ENCODE peak calls at places on chromosomes 3 and 15, in eight cellular contexts. U is adipocyte; E is Panc1; H is neuronal stem cell; O is left ventricle myocardium inferior; Q is right cardiac atrium; X is CD8-positive, alpha-beta memory T cell; P is colonic mucosa. R is an unnamed sample.

GRCh38 chr3:136546718-136547117 is 205.5 kb downstream of the STAG1 start:
- DNase-seq in U (no peak), E (no peak), H (no peak), O (no peak), Q (no peak), X (no peak), P (no peak), R (peak; percentile 8)

GRCh38 chr3:80688814-80689213 is 921.0 kb upstream of the ROBO1 start:
- DNase-seq in U (peak; percentile 69), E (no peak), H (no peak), O (no peak), Q (no peak), X (no peak), P (no peak), R (peak; percentile 19)

GRCh38 chr3:194247350-194247740 is 103.8 kb downstream of the CPN2 start:
- DNase-seq in U (no peak), E (no peak), H (no peak), O (no peak), Q (no peak), X (no peak), P (no peak), R (no peak)

GRCh38 chr3:54871867-54872266 is 56.0 kb downstream of the LRTM1 start:
- DNase-seq in U (no peak), E (no peak), H (no peak), O (no peak), Q (no peak), X (no peak), P (no peak), R (no peak)

GRCh38 chr3:151838574-151839312 is 24.8 kb downstream of the AADAC start:
- DNase-seq in U (peak; percentile 94), E (peak; percentile 33), H (peak; percentile 54), O (no peak), Q (peak; percentile 41), X (peak; percentile 9), P (peak; percentile 62), R (peak; percentile 93)

GRCh38 chr15:57570340-57570739 is 21.4 kb upstream of the MYZAP start:
- DNase-seq in U (no peak), E (no peak), H (no peak), O (no peak), Q (no peak), X (no peak), P (no peak), R (no peak)

GRCh38 chr3:150912501-150912900 is 7.3 kb upstream of the MINDY4B start:
- DNase-seq in U (no peak), E (no peak), H (no peak), O (no peak), Q (no peak), X (no peak), P (no peak), R (no peak)

GRCh38 chr15:69662668-69663000 is 210.0 kb downstream of the RPLP1 start:
- DNase-seq in U (no peak), E (no peak), H (no peak), O (no peak), Q (no peak), X (no peak), P (no peak), R (no peak)

GRCh38 chr3:139541898-139542288 is 2.4 kb upstream of the RBP1 start:
- DNase-seq in U (no peak), E (no peak), H (no peak), O (no peak), Q (no peak), X (no peak), P (no peak), R (no peak)

GRCh38 chr3:79766474-79767193 is 1.2 kb downstream of the ROBO1 start:
- DNase-seq in U (no peak), E (no peak), H (no peak), O (no peak), Q (peak; percentile 41), X (no peak), P (no peak), R (peak; percentile 13)

GRCh38 chr3:63331520-63331919 is 53.4 kb downstream of the SYNPR start:
- DNase-seq in U (no peak), E (no peak), H (no peak), O (no peak), Q (no peak), X (no peak), P (no peak), R (no peak)

GRCh38 chr3:190514163-190515153 is 573 bp downstream of the IL1RAP start:
- DNase-seq in U (peak; percentile 82), E (no peak), H (peak; percentile 40), O (peak; percentile 37), Q (peak; percentile 71), X (peak; percentile 24), P (peak; percentile 39), R (peak; percentile 73)

GRCh38 chr3:124780767-124781485 is 50.7 kb downstream of the UMPS start:
- DNase-seq in U (peak; percentile 46), E (no peak), H (no peak), O (peak; percentile 89), Q (peak; percentile 94), X (no peak), P (peak; percentile 40), R (peak; percentile 74)

GRCh38 chr15:100194955-100195354 is 146.8 kb downstream of the ADAMTS17 start:
- DNase-seq in U (no peak), E (no peak), H (no peak), O (no peak), Q (no peak), X (no peak), P (no peak), R (no peak)

GRCh38 chr15:55279746-55280351 is 9.8 kb downstream of the RAB27A start:
- DNase-seq in U (peak; percentile 82), E (no peak), H (no peak), O (no peak), Q (no peak), X (peak; percentile 54), P (no peak), R (peak; percentile 73)

GRCh38 chr3:17052348-17052747 is 167.6 kb downstream of the PLCL2 start:
- DNase-seq in U (no peak), E (no peak), H (no peak), O (no peak), Q (no peak), X (no peak), P (no peak), R (no peak)

GRCh38 chr3:61157414-61157813 is 93.8 kb downstream of the FHIT start:
- DNase-seq in U (no peak), E (no peak), H (no peak), O (no peak), Q (no peak), X (no peak), P (no peak), R (no peak)

GRCh38 chr15:96457852-96458251 is 127.4 kb downstream of the NR2F2 start:
- DNase-seq in U (no peak), E (no peak), H (no peak), O (no peak), Q (no peak), X (no peak), P (no peak), R (no peak)

GRCh38 chr3:101567528-101568317 is 6.1 kb downstream of the TRMT10C start:
- DNase-seq in U (peak; percentile 44), E (no peak), H (no peak), O (no peak), Q (no peak), X (no peak), P (no peak), R (no peak)

GRCh38 chr3:141291610-141292345 is 60.2 kb downstream of the PXYLP1 start:
- DNase-seq in U (no peak), E (no peak), H (no peak), O (no peak), Q (no peak), X (no peak), P (no peak), R (peak; percentile 8)

GRCh38 chr15:76181705-76182107 is 121.9 kb downstream of the TMEM266 start:
- DNase-seq in U (no peak), E (no peak), H (no peak), O (no peak), Q (no peak), X (no peak), P (no peak), R (no peak)

GRCh38 chr3:109224333-109224732 is 87.8 kb downstream of the C3orf85 start:
- DNase-seq in U (no peak), E (no peak), H (no peak), O (no peak), Q (no peak), X (no peak), P (peak; percentile 65), R (no peak)

GRCh38 chr3:116384717-116385116 is 60.6 kb downstream of the LSAMP start:
- DNase-seq in U (no peak), E (no peak), H (no peak), O (no peak), Q (no peak), X (no peak), P (no peak), R (no peak)
- H3K4me3 ChIP-seq in U (no peak overlapping the region), E (no peak overlapping the region), H (no peak overlapping the region), O (no peak overlapping the region), Q (no peak overlapping the region), X (no peak overlapping the region), P (no peak overlapping the region), R (no peak overlapping the region)

DNA sequence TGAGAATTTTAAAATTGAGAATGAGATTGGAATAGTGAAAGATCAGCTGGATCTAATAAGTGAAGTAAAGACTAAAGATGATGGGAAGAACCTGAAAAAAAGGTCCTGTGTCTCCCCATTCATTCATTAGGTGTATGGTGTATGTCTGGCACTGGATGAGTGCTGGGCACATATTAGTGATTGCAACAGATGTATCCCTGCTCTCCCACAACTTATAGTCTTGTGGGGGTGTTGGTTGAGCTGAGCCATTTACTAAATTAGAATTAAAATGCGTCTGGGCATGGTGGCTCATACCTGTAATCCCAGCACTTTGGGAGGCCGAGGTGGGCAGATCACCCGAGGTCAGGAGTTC is 31.2 kb downstream of the DAG1 start:
- DNase-seq in U (no peak), E (no peak), H (no peak), O (no peak), Q (no peak), X (no peak), P (no peak), R (no peak)
- H3K4me1 ChIP-seq in U (peaks cover 16% of the 10 kb centered on the region), E (no peaks in the 10 kb centered on the region), H (no peaks in the 10 kb centered on the region), O (peaks cover 48% of the 10 kb centered on the region), Q (peaks cover 10% of the 10 kb centered on the region), X (no peaks in the 10 kb centered on the region), P (no peaks in the 10 kb centered on the region), R (peaks cover 9% of the 10 kb centered on the region)

DNA sequence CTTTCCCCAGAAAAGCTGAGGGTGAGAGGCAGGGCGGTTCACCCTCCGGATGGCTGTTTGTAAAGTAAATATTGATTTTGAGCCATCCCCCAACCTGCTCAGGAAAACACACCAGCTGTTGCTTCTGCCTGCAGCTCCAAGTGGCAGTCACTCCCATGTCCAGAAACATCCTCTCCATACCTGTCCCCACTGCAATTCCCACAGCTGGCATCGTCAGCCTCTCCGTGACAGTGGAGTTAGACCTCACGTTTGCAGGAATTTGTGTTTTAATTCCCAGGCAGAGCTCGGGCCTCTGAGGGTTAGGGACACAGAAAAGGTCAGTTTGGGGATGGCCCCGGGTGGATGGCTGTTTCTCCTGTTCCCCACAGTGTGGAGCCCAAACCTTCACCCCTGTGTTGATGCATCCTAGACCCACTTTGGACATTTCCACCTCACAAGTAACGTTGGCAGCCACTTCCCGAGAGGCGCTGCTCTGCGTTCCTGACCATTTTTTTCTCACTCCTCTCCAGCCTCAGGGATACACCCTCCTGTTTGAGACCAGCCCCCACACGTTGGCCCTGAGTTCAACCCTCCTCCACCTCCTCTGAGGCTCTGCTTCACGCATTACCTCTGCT is 11.8 kb upstream of the FAM174B start:
- DNase-seq in U (no peak), E (no peak), H (no peak), O (no peak), Q (peak; percentile 40), X (no peak), P (peak; percentile 38), R (peak; percentile 24)
- H3K4me3 ChIP-seq in U (no peak overlapping the region), E (peak overlapping the region; percentile 6), H (no peak overlapping the region), O (peak overlapping the region; percentile 1), Q (no peak overlapping the region), X (no peak overlapping the region), P (no peak overlapping the region), R (no peak overlapping the region)

GRCh38 chr3:32896143-32896542 is 55.3 kb upstream of the CCR4 start:
- DNase-seq in U (no peak), E (no peak), H (no peak), O (no peak), Q (no peak), X (no peak), P (no peak), R (no peak)
- H3K4me1 ChIP-seq in U (peaks cover 12% of the 10 kb centered on the region), E (no peaks in the 10 kb centered on the region), H (peaks cover 7% of the 10 kb centered on the region), O (no peaks in the 10 kb centered on the region), Q (no peaks in the 10 kb centered on the region), X (no peaks in the 10 kb centered on the region), P (no peaks in the 10 kb centered on the region), R (peaks cover 6% of the 10 kb centered on the region)